ENCODE peak calls at places on chromosomes 3 and 15, in ten cellular contexts. G is AG10803; Y is stimulated activated CD4-positive, alpha-beta T cell treated with anti-CD3 and anti-CD28 coated beads, Interleukin-1b, Interleukin-23, amount 100 ng/mL, for 24 hours; D is chondrocyte; I is HT-29; B is ovary; C is nephron progenitor cell; W is hippocampal formation; E is stimulated activated naive B cell treated with anti-CD40 and anti-IgM and Interleukin-4, amounts not matched to agents 10 μg/mL and 1 μg/mL and 100 μg/mL, for 72 hours; P is ELR. L is an unnamed sample.

GRCh38 chr15:71596672-71597071 is 213.7 kb upstream of the NR2E3 start:
- DNase-seq in E (no peak), Y (no peak), W (peak), C (no peak), G (peak), I (no peak), B (peak), P (no peak), D (no peak), L (peak)

GRCh38 chr15:89457086-89457485 is 39.3 kb downstream of the RHCG start:
- DNase-seq in Y (no peak), D (no peak), C (no peak), E (no peak), B (no peak), W (no peak), G (peak), P (peak), I (peak), L (peak)

GRCh38 chr3:65888980-65889706 is 149.6 kb downstream of the MAGI1 start:
- DNase-seq in P (peak), W (no peak), D (no peak), E (no peak), C (no peak), I (no peak), G (peak), B (no peak), Y (no peak), L (peak)

GRCh38 chr15:88635343-88635742 is 3.5 kb upstream of the ISG20 start:
- DNase-seq in W (no peak), G (peak), Y (no peak), E (no peak), B (no peak), I (no peak), P (no peak), C (no peak), D (no peak), L (no peak)

GRCh38 chr15:43440721-43441281 is 52.2 kb downstream of the TP53BP1 start:
- DNase-seq in C (no peak), E (no peak), P (peak), Y (peak), G (peak), W (peak), D (no peak), I (peak), B (no peak), L (peak)

GRCh38 chr15:36844453-36845094 is 255.8 kb downstream of the MEIS2 start:
- DNase-seq in B (no peak), D (no peak), C (no peak), E (no peak), I (peak), G (peak), Y (no peak), W (no peak), P (peak), L (peak)

GRCh38 chr3:38646630-38647029 is 2.9 kb downstream of the SCN5A start:
- DNase-seq in G (peak), I (peak), W (no peak), C (no peak), D (no peak), E (no peak), Y (peak), P (peak), B (no peak), L (peak)

GRCh38 chr3:36804295-36805055 is 40.1 kb upstream of the DCLK3 start:
- DNase-seq in P (no peak), D (no peak), G (no peak), C (peak), W (no peak), Y (no peak), B (no peak), E (no peak), I (no peak), L (no peak)

GRCh38 chr3:107430214-107431047 is 53.2 kb downstream of the CCDC54 start:
- DNase-seq in B (peak), I (no peak), W (peak), E (no peak), Y (no peak), D (no peak), P (peak), G (peak), C (no peak), L (peak)

GRCh38 chr3:10195692-10196091 is 31.0 kb downstream of the IRAK2 start:
- DNase-seq in B (no peak), G (no peak), C (no peak), W (peak), P (no peak), I (no peak), Y (no peak), D (no peak), E (no peak), L (no peak)

GRCh38 chr3:146160964-146161724 is at the start of gene PLOD2:
- DNase-seq in D (peak), P (peak), C (peak), W (peak), Y (peak), G (peak), I (peak), E (peak), B (peak), L (peak)

GRCh38 chr15:82807920-82808633 is 1.4 kb upstream of the WHAMM start:
- DNase-seq in I (no peak), B (no peak), E (no peak), P (no peak), D (no peak), W (no peak), C (no peak), G (no peak), Y (no peak), L (no peak)

GRCh38 chr3:69671082-69671952 is 67.9 kb upstream of the MITF start:
- DNase-seq in D (no peak), G (peak), E (no peak), Y (no peak), P (peak), W (no peak), I (peak), C (peak), B (no peak), L (peak)

GRCh38 chr15:93034512-93034911 is 54.5 kb downstream of the RGMA start:
- DNase-seq in P (no peak), B (no peak), G (no peak), D (no peak), W (no peak), I (no peak), C (no peak), E (no peak), Y (no peak), L (no peak)